ENCODE peak calls at places on chromosome 5, in seven cellular contexts. One of them, this sample, is unnamed.

GRCh38 chr5:42874621-42875198 is 63.0 kb upstream of the SELENOP start:
- DNase-seq in posterior vena cava: no peak
- DNase-seq in HEK293T: no peak
- DNase-seq in NK-92 treated with Interleukin-12 subunit alpha and Interleukin-12 subunit beta, amount 100 ng/mL, for 24 hours: no peak
- DNase-seq in ureter: no peak
- DNase-seq in NCI-H1930: no peak
- DNase-seq in OCI-LY7: no peak
- DNase-seq in this sample: no peak

GRCh38 chr5:142316051-142316450 is 8.8 kb downstream of the SPRY4 start:
- DNase-seq in posterior vena cava: no peak
- DNase-seq in HEK293T: peak
- DNase-seq in NK-92 treated with Interleukin-12 subunit alpha and Interleukin-12 subunit beta, amount 100 ng/mL, for 24 hours: no peak
- DNase-seq in ureter: no peak
- DNase-seq in NCI-H1930: peak
- DNase-seq in OCI-LY7: no peak
- DNase-seq in this sample: no peak

GRCh38 chr5:175378444-175379028 is 65.4 kb downstream of the DRD1 start:
- DNase-seq in posterior vena cava: no peak
- DNase-seq in HEK293T: peak
- DNase-seq in NK-92 treated with Interleukin-12 subunit alpha and Interleukin-12 subunit beta, amount 100 ng/mL, for 24 hours: no peak
- DNase-seq in ureter: peak
- DNase-seq in NCI-H1930: no peak
- DNase-seq in OCI-LY7: no peak
- DNase-seq in this sample: no peak

GRCh38 chr5:38072295-38072694 is 186.1 kb upstream of the EGFLAM start:
- DNase-seq in posterior vena cava: no peak
- DNase-seq in HEK293T: no peak
- DNase-seq in NK-92 treated with Interleukin-12 subunit alpha and Interleukin-12 subunit beta, amount 100 ng/mL, for 24 hours: no peak
- DNase-seq in ureter: no peak
- DNase-seq in NCI-H1930: no peak
- DNase-seq in OCI-LY7: no peak
- DNase-seq in this sample: no peak

GRCh38 chr5:72325566-72326297 is 5.6 kb downstream of the PTCD2 start:
- DNase-seq in posterior vena cava: no peak
- DNase-seq in HEK293T: no peak
- DNase-seq in NK-92 treated with Interleukin-12 subunit alpha and Interleukin-12 subunit beta, amount 100 ng/mL, for 24 hours: no peak
- DNase-seq in ureter: no peak
- DNase-seq in NCI-H1930: no peak
- DNase-seq in OCI-LY7: no peak
- DNase-seq in this sample: no peak

GRCh38 chr5:143527808-143528207 is 124.3 kb upstream of the NR3C1 start:
- DNase-seq in posterior vena cava: no peak
- DNase-seq in HEK293T: no peak
- DNase-seq in NK-92 treated with Interleukin-12 subunit alpha and Interleukin-12 subunit beta, amount 100 ng/mL, for 24 hours: no peak
- DNase-seq in ureter: no peak
- DNase-seq in NCI-H1930: no peak
- DNase-seq in OCI-LY7: no peak
- DNase-seq in this sample: no peak

GRCh38 chr5:73709536-73710129 is 83.6 kb downstream of the ARHGEF28 start:
- DNase-seq in posterior vena cava: no peak
- DNase-seq in HEK293T: no peak
- DNase-seq in NK-92 treated with Interleukin-12 subunit alpha and Interleukin-12 subunit beta, amount 100 ng/mL, for 24 hours: no peak
- DNase-seq in ureter: no peak
- DNase-seq in NCI-H1930: no peak
- DNase-seq in OCI-LY7: no peak
- DNase-seq in this sample: no peak

GRCh38 chr5:39712316-39713223 is 287.8 kb upstream of the DAB2 start:
- DNase-seq in posterior vena cava: no peak
- DNase-seq in HEK293T: no peak
- DNase-seq in NK-92 treated with Interleukin-12 subunit alpha and Interleukin-12 subunit beta, amount 100 ng/mL, for 24 hours: no peak
- DNase-seq in ureter: no peak
- DNase-seq in NCI-H1930: peak
- DNase-seq in OCI-LY7: no peak
- DNase-seq in this sample: no peak

GRCh38 chr5:132449060-132449459 is 41.5 kb downstream of the IRF1 start:
- DNase-seq in posterior vena cava: no peak
- DNase-seq in HEK293T: no peak
- DNase-seq in NK-92 treated with Interleukin-12 subunit alpha and Interleukin-12 subunit beta, amount 100 ng/mL, for 24 hours: no peak
- DNase-seq in ureter: no peak
- DNase-seq in NCI-H1930: no peak
- DNase-seq in OCI-LY7: no peak
- DNase-seq in this sample: no peak

GRCh38 chr5:116614603-116614920 is 39.9 kb upstream of the SEMA6A start:
- DNase-seq in posterior vena cava: no peak
- DNase-seq in HEK293T: no peak
- DNase-seq in NK-92 treated with Interleukin-12 subunit alpha and Interleukin-12 subunit beta, amount 100 ng/mL, for 24 hours: no peak
- DNase-seq in ureter: no peak
- DNase-seq in NCI-H1930: no peak
- DNase-seq in OCI-LY7: no peak
- DNase-seq in this sample: no peak

GRCh38 chr5:18745591-18745987 is 1111.3 kb downstream of the TAF11L14 start:
- DNase-seq in posterior vena cava: no peak
- DNase-seq in HEK293T: no peak
- DNase-seq in NK-92 treated with Interleukin-12 subunit alpha and Interleukin-12 subunit beta, amount 100 ng/mL, for 24 hours: no peak
- DNase-seq in ureter: no peak
- DNase-seq in NCI-H1930: no peak
- DNase-seq in OCI-LY7: peak
- DNase-seq in this sample: no peak

GRCh38 chr5:83107692-83108410 is 30.5 kb downstream of the XRCC4 start:
- DNase-seq in posterior vena cava: no peak
- DNase-seq in HEK293T: no peak
- DNase-seq in NK-92 treated with Interleukin-12 subunit alpha and Interleukin-12 subunit beta, amount 100 ng/mL, for 24 hours: no peak
- DNase-seq in ureter: no peak
- DNase-seq in NCI-H1930: no peak
- DNase-seq in OCI-LY7: no peak
- DNase-seq in this sample: no peak

GRCh38 chr5:10306806-10307205 is 896 bp downstream of the CMBL start:
- DNase-seq in posterior vena cava: peak
- DNase-seq in HEK293T: no peak
- DNase-seq in NK-92 treated with Interleukin-12 subunit alpha and Interleukin-12 subunit beta, amount 100 ng/mL, for 24 hours: no peak
- DNase-seq in ureter: no peak
- DNase-seq in NCI-H1930: no peak
- DNase-seq in OCI-LY7: no peak
- DNase-seq in this sample: no peak

GRCh38 chr5:171966964-171967363 is 39.5 kb downstream of the FBXW11 start:
- DNase-seq in posterior vena cava: no peak
- DNase-seq in HEK293T: no peak
- DNase-seq in NK-92 treated with Interleukin-12 subunit alpha and Interleukin-12 subunit beta, amount 100 ng/mL, for 24 hours: no peak
- DNase-seq in ureter: no peak
- DNase-seq in NCI-H1930: no peak
- DNase-seq in OCI-LY7: no peak
- DNase-seq in this sample: no peak

GRCh38 chr5:95715799-95716461 is 15.2 kb upstream of the RHOBTB3 start:
- DNase-seq in posterior vena cava: no peak
- DNase-seq in HEK293T: no peak
- DNase-seq in NK-92 treated with Interleukin-12 subunit alpha and Interleukin-12 subunit beta, amount 100 ng/mL, for 24 hours: no peak
- DNase-seq in ureter: no peak
- DNase-seq in NCI-H1930: no peak
- DNase-seq in OCI-LY7: no peak
- DNase-seq in this sample: no peak

GRCh38 chr5:151864349-151864748 is 60.3 kb downstream of the GLRA1 start:
- DNase-seq in posterior vena cava: no peak
- DNase-seq in HEK293T: peak
- DNase-seq in NK-92 treated with Interleukin-12 subunit alpha and Interleukin-12 subunit beta, amount 100 ng/mL, for 24 hours: no peak
- DNase-seq in ureter: no peak
- DNase-seq in NCI-H1930: no peak
- DNase-seq in OCI-LY7: no peak
- DNase-seq in this sample: no peak

GRCh38 chr5:123176224-123176937 is 87.3 kb downstream of the PRDM6 start:
- DNase-seq in posterior vena cava: no peak
- DNase-seq in HEK293T: no peak
- DNase-seq in NK-92 treated with Interleukin-12 subunit alpha and Interleukin-12 subunit beta, amount 100 ng/mL, for 24 hours: no peak
- DNase-seq in ureter: no peak
- DNase-seq in NCI-H1930: no peak
- DNase-seq in OCI-LY7: no peak
- DNase-seq in this sample: no peak

GRCh38 chr5:142325677-142326479 is 1.1 kb upstream of the SPRY4 start:
- DNase-seq in posterior vena cava: peak
- DNase-seq in HEK293T: no peak
- DNase-seq in NK-92 treated with Interleukin-12 subunit alpha and Interleukin-12 subunit beta, amount 100 ng/mL, for 24 hours: no peak
- DNase-seq in ureter: peak
- DNase-seq in NCI-H1930: peak
- DNase-seq in OCI-LY7: no peak
- DNase-seq in this sample: no peak

GRCh38 chr5:91301459-91301858 is 81.7 kb downstream of the ARRDC3 start:
- DNase-seq in posterior vena cava: no peak
- DNase-seq in HEK293T: no peak
- DNase-seq in NK-92 treated with Interleukin-12 subunit alpha and Interleukin-12 subunit beta, amount 100 ng/mL, for 24 hours: no peak
- DNase-seq in ureter: no peak
- DNase-seq in NCI-H1930: no peak
- DNase-seq in OCI-LY7: no peak
- DNase-seq in this sample: no peak

GRCh38 chr5:66595877-66596790 is at the start of gene MAST4:
- DNase-seq in posterior vena cava: peak
- DNase-seq in HEK293T: peak
- DNase-seq in NK-92 treated with Interleukin-12 subunit alpha and Interleukin-12 subunit beta, amount 100 ng/mL, for 24 hours: no peak
- DNase-seq in ureter: peak
- DNase-seq in NCI-H1930: peak
- DNase-seq in OCI-LY7: peak
- DNase-seq in this sample: peak

GRCh38 chr5:107472620-107473064 is 198.1 kb downstream of the EFNA5 start:
- DNase-seq in posterior vena cava: no peak
- DNase-seq in HEK293T: no peak
- DNase-seq in NK-92 treated with Interleukin-12 subunit alpha and Interleukin-12 subunit beta, amount 100 ng/mL, for 24 hours: no peak
- DNase-seq in ureter: no peak
- DNase-seq in NCI-H1930: no peak
- DNase-seq in OCI-LY7: no peak
- DNase-seq in this sample: no peak

GRCh38 chr5:10582512-10582897 is 18.6 kb downstream of the ANKRD33B start:
- DNase-seq in posterior vena cava: no peak
- DNase-seq in HEK293T: no peak
- DNase-seq in NK-92 treated with Interleukin-12 subunit alpha and Interleukin-12 subunit beta, amount 100 ng/mL, for 24 hours: no peak
- DNase-seq in ureter: no peak
- DNase-seq in NCI-H1930: no peak
- DNase-seq in OCI-LY7: no peak
- DNase-seq in this sample: no peak

GRCh38 chr5:2879701-2880100 is 128.2 kb upstream of the IRX2 start:
- DNase-seq in posterior vena cava: no peak
- DNase-seq in HEK293T: no peak
- DNase-seq in NK-92 treated with Interleukin-12 subunit alpha and Interleukin-12 subunit beta, amount 100 ng/mL, for 24 hours: no peak
- DNase-seq in ureter: no peak
- DNase-seq in NCI-H1930: no peak
- DNase-seq in OCI-LY7: no peak
- DNase-seq in this sample: no peak

GRCh38 chr5:22514231-22514630 is 338.9 kb downstream of the CDH12 start:
- DNase-seq in posterior vena cava: no peak
- DNase-seq in HEK293T: no peak
- DNase-seq in NK-92 treated with Interleukin-12 subunit alpha and Interleukin-12 subunit beta, amount 100 ng/mL, for 24 hours: no peak
- DNase-seq in ureter: no peak
- DNase-seq in NCI-H1930: no peak
- DNase-seq in OCI-LY7: no peak
- DNase-seq in this sample: no peak

GRCh38 chr5:79297661-79298060 is 61.7 kb downstream of the JMY start:
- DNase-seq in posterior vena cava: no peak
- DNase-seq in HEK293T: no peak
- DNase-seq in NK-92 treated with Interleukin-12 subunit alpha and Interleukin-12 subunit beta, amount 100 ng/mL, for 24 hours: no peak
- DNase-seq in ureter: no peak
- DNase-seq in NCI-H1930: no peak
- DNase-seq in OCI-LY7: no peak
- DNase-seq in this sample: no peak

GRCh38 chr5:134227259-134227658 is 1.4 kb upstream of the PPP2CA start:
- DNase-seq in posterior vena cava: no peak
- DNase-seq in HEK293T: peak
- DNase-seq in NK-92 treated with Interleukin-12 subunit alpha and Interleukin-12 subunit beta, amount 100 ng/mL, for 24 hours: no peak
- DNase-seq in ureter: peak
- DNase-seq in NCI-H1930: peak
- DNase-seq in OCI-LY7: peak
- DNase-seq in this sample: peak

GRCh38 chr5:35120745-35121144 is 73.0 kb upstream of the AGXT2 start:
- DNase-seq in posterior vena cava: no peak
- DNase-seq in HEK293T: no peak
- DNase-seq in NK-92 treated with Interleukin-12 subunit alpha and Interleukin-12 subunit beta, amount 100 ng/mL, for 24 hours: no peak
- DNase-seq in ureter: no peak
- DNase-seq in NCI-H1930: no peak
- DNase-seq in OCI-LY7: no peak
- DNase-seq in this sample: no peak

GRCh38 chr5:43601454-43602260 is 1.3 kb upstream of the NNT start:
- DNase-seq in posterior vena cava: no peak
- DNase-seq in HEK293T: peak
- DNase-seq in NK-92 treated with Interleukin-12 subunit alpha and Interleukin-12 subunit beta, amount 100 ng/mL, for 24 hours: no peak
- DNase-seq in ureter: no peak
- DNase-seq in NCI-H1930: no peak
- DNase-seq in OCI-LY7: peak
- DNase-seq in this sample: no peak

GRCh38 chr5:180093651-180094382 is 22.3 kb upstream of the RNF130 start:
- DNase-seq in posterior vena cava: peak
- DNase-seq in HEK293T: no peak
- DNase-seq in NK-92 treated with Interleukin-12 subunit alpha and Interleukin-12 subunit beta, amount 100 ng/mL, for 24 hours: no peak
- DNase-seq in ureter: no peak
- DNase-seq in NCI-H1930: no peak
- DNase-seq in OCI-LY7: no peak
- DNase-seq in this sample: peak

GRCh38 chr5:67052034-67052433 is 144.6 kb downstream of the CD180 start:
- DNase-seq in posterior vena cava: no peak
- DNase-seq in HEK293T: no peak
- DNase-seq in NK-92 treated with Interleukin-12 subunit alpha and Interleukin-12 subunit beta, amount 100 ng/mL, for 24 hours: no peak
- DNase-seq in ureter: no peak
- DNase-seq in NCI-H1930: no peak
- DNase-seq in OCI-LY7: no peak
- DNase-seq in this sample: no peak

GRCh38 chr5:51271261-51271660 is 112.0 kb upstream of the ISL1 start:
- DNase-seq in posterior vena cava: no peak
- DNase-seq in HEK293T: no peak
- DNase-seq in NK-92 treated with Interleukin-12 subunit alpha and Interleukin-12 subunit beta, amount 100 ng/mL, for 24 hours: no peak
- DNase-seq in ureter: no peak
- DNase-seq in NCI-H1930: no peak
- DNase-seq in OCI-LY7: no peak
- DNase-seq in this sample: no peak

GRCh38 chr5:54889826-54890225 is 95.6 kb downstream of the ESM1 start:
- DNase-seq in posterior vena cava: no peak
- DNase-seq in HEK293T: no peak
- DNase-seq in NK-92 treated with Interleukin-12 subunit alpha and Interleukin-12 subunit beta, amount 100 ng/mL, for 24 hours: no peak
- DNase-seq in ureter: no peak
- DNase-seq in NCI-H1930: no peak
- DNase-seq in OCI-LY7: no peak
- DNase-seq in this sample: no peak

GRCh38 chr5:136296846-136297245 is 68.5 kb downstream of the TRPC7 start:
- DNase-seq in posterior vena cava: no peak
- DNase-seq in HEK293T: no peak
- DNase-seq in NK-92 treated with Interleukin-12 subunit alpha and Interleukin-12 subunit beta, amount 100 ng/mL, for 24 hours: no peak
- DNase-seq in ureter: no peak
- DNase-seq in NCI-H1930: no peak
- DNase-seq in OCI-LY7: no peak
- DNase-seq in this sample: no peak

GRCh38 chr5:114411380-114411931 is 49.6 kb downstream of the KCNN2 start:
- DNase-seq in posterior vena cava: no peak
- DNase-seq in HEK293T: no peak
- DNase-seq in NK-92 treated with Interleukin-12 subunit alpha and Interleukin-12 subunit beta, amount 100 ng/mL, for 24 hours: no peak
- DNase-seq in ureter: no peak
- DNase-seq in NCI-H1930: no peak
- DNase-seq in OCI-LY7: no peak
- DNase-seq in this sample: no peak

GRCh38 chr5:68849906-68850305 is 243.9 kb upstream of the SLC30A5 start:
- DNase-seq in posterior vena cava: no peak
- DNase-seq in HEK293T: no peak
- DNase-seq in NK-92 treated with Interleukin-12 subunit alpha and Interleukin-12 subunit beta, amount 100 ng/mL, for 24 hours: no peak
- DNase-seq in ureter: no peak
- DNase-seq in NCI-H1930: no peak
- DNase-seq in OCI-LY7: no peak
- DNase-seq in this sample: no peak

GRCh38 chr5:66959668-66960067 is 236.9 kb downstream of the CD180 start:
- DNase-seq in posterior vena cava: no peak
- DNase-seq in HEK293T: no peak
- DNase-seq in NK-92 treated with Interleukin-12 subunit alpha and Interleukin-12 subunit beta, amount 100 ng/mL, for 24 hours: no peak
- DNase-seq in ureter: no peak
- DNase-seq in NCI-H1930: no peak
- DNase-seq in OCI-LY7: no peak
- DNase-seq in this sample: no peak

GRCh38 chr5:37881359-37881758 is 41.5 kb upstream of the GDNF start:
- DNase-seq in posterior vena cava: no peak
- DNase-seq in HEK293T: no peak
- DNase-seq in NK-92 treated with Interleukin-12 subunit alpha and Interleukin-12 subunit beta, amount 100 ng/mL, for 24 hours: no peak
- DNase-seq in ureter: no peak
- DNase-seq in NCI-H1930: no peak
- DNase-seq in OCI-LY7: no peak
- DNase-seq in this sample: no peak

GRCh38 chr5:81756016-81756415 is 5.1 kb upstream of the SSBP2 start:
- DNase-seq in posterior vena cava: no peak
- DNase-seq in HEK293T: no peak
- DNase-seq in NK-92 treated with Interleukin-12 subunit alpha and Interleukin-12 subunit beta, amount 100 ng/mL, for 24 hours: no peak
- DNase-seq in ureter: no peak
- DNase-seq in NCI-H1930: no peak
- DNase-seq in OCI-LY7: no peak
- DNase-seq in this sample: no peak